ENCODE peak calls at places on chromosomes 6 and 20, in five cellular contexts. I is thyroid gland, U is BE2C, L is colonic mucosa, E is mammary epithelial cell. V is an unnamed sample. For H3K9me3, the result is how much of the 10 kb centered on the place peaks cover.

GRCh38 chr6:110101885-110102284 is 77.6 kb downstream of the WASF1 start:
- DNase-seq in I (no peak), U (no peak), L (no peak), E (no peak), V (no peak)

GRCh38 chr6:130282234-130282995 is 59.7 kb upstream of the SAMD3 start:
- DNase-seq in I (no peak), U (no peak), L (no peak), E (peak), V (peak)

GRCh38 chr6:137702791-137703424 is 164.2 kb upstream of the TNFAIP3 start:
- DNase-seq in I (no peak), U (no peak), L (no peak), E (peak), V (no peak)

GRCh38 chr20:1474817-1475603 is 8.4 kb upstream of the NSFL1C start:
- DNase-seq in I (no peak), U (no peak), L (no peak), E (peak), V (no peak)

GRCh38 chr20:24783631-24784492 is 165.2 kb upstream of the CST7 start:
- DNase-seq in I (peak), U (peak), L (no peak), E (no peak), V (peak)

GRCh38 chr20:14790771-14791517 is 453.5 kb upstream of the FLRT3 start:
- DNase-seq in I (peak), U (no peak), L (no peak), E (peak), V (no peak)

GRCh38 chr20:19835533-19836222 is 77.6 kb downstream of the RIN2 start:
- DNase-seq in I (no peak), U (peak), L (no peak), E (no peak), V (no peak)

GRCh38 chr6:2818593-2818992 is 23.1 kb downstream of the SERPINB1 start:
- DNase-seq in I (no peak), U (no peak), L (peak), E (peak), V (no peak)

GRCh38 chr6:16402501-16402900 is 164.1 kb downstream of the GMPR start:
- DNase-seq in I (no peak), U (peak), L (no peak), E (no peak), V (no peak)

GRCh38 chr6:145814035-145814500 is 527 bp downstream of the FBXO30 start:
- DNase-seq in I (peak), U (peak), L (peak), E (peak), V (peak)

GRCh38 chr20:13794667-13795066 is 9.8 kb downstream of the NDUFAF5 start:
- DNase-seq in I (no peak), U (no peak), L (no peak), E (no peak), V (no peak)

GRCh38 chr20:8568068-8568467 is 436.0 kb downstream of the PLCB1 start:
- DNase-seq in I (no peak), U (no peak), L (no peak), E (no peak), V (no peak)

GRCh38 chr20:39112196-39112743 is 150.1 kb downstream of the DHX35 start:
- DNase-seq in I (peak), U (peak), L (no peak), E (peak), V (peak)

GRCh38 chr6:14621518-14621917 is 503.9 kb downstream of the CD83 start:
- DNase-seq in I (no peak), U (no peak), L (no peak), E (no peak), V (no peak)

GRCh38 chr6:49980898-49981297 is 11.5 kb upstream of the DEFB113 start:
- DNase-seq in I (no peak), U (no peak), L (no peak), E (peak), V (no peak)

GRCh38 chr6:37491161-37491829 is 8.4 kb downstream of the CCDC167 start:
- DNase-seq in I (peak), U (peak), L (no peak), E (no peak), V (no peak)

GRCh38 chr6:79808846-79809245 is 138.5 kb downstream of the ELOVL4 start:
- DNase-seq in I (no peak), U (no peak), L (no peak), E (no peak), V (no peak)

GRCh38 chr6:399785-400517 is 8.4 kb downstream of the IRF4 start:
- DNase-seq in I (no peak), U (no peak), L (no peak), E (no peak), V (no peak)

GRCh38 chr6:157385482-157385881 is 4.5 kb downstream of the ZDHHC14 start:
- DNase-seq in I (no peak), U (no peak), L (no peak), E (no peak), V (no peak)

GRCh38 chr6:45500924-45501816 is 123.4 kb upstream of the SUPT3H start:
- DNase-seq in I (no peak), U (peak), L (no peak), E (no peak), V (no peak)

GRCh38 chr6:54111341-54111740 is at the start of gene MLIP:
- DNase-seq in I (no peak), U (no peak), L (no peak), E (no peak), V (no peak)

GRCh38 chr20:34042286-34042685 is 48.6 kb downstream of the RALY start:
- DNase-seq in I (no peak), U (no peak), L (no peak), E (no peak), V (no peak)

GRCh38 chr6:33335916-33336315 is 18.4 kb upstream of the ZBTB22 start:
- DNase-seq in I (no peak), U (no peak), L (no peak), E (no peak), V (no peak)
- H3K4me3 ChIP-seq in I (no peak), U (no peak), L (no peak), E (no peak), V (no peak)

GRCh38 chr6:111480988-111481830 is 1.8 kb downstream of the REV3L start:
- DNase-seq in I (no peak), U (no peak), L (no peak), E (peak), V (no peak)

GRCh38 chr6:111481836-111482235 is 1.2 kb downstream of the REV3L start:
- DNase-seq in I (no peak), U (no peak), L (peak), E (peak), V (no peak)

GRCh38 chr6:111482959-111483735 is at the start of gene REV3L:
- DNase-seq in I (peak), U (peak), L (peak), E (peak), V (peak)

GRCh38 chr6:111483736-111484654 is 977 bp upstream of the REV3L start:
- DNase-seq in I (peak), U (peak), L (peak), E (peak), V (peak)

GRCh38 chr6:111482236-111482958 is 621 bp downstream of the REV3L start:
- DNase-seq in I (peak), U (peak), L (peak), E (peak), V (peak)
- TF ChIP-seq CTCF in I (no peak), U (no peak), L (no peak), E (no peak), V (no peak)

DNA sequence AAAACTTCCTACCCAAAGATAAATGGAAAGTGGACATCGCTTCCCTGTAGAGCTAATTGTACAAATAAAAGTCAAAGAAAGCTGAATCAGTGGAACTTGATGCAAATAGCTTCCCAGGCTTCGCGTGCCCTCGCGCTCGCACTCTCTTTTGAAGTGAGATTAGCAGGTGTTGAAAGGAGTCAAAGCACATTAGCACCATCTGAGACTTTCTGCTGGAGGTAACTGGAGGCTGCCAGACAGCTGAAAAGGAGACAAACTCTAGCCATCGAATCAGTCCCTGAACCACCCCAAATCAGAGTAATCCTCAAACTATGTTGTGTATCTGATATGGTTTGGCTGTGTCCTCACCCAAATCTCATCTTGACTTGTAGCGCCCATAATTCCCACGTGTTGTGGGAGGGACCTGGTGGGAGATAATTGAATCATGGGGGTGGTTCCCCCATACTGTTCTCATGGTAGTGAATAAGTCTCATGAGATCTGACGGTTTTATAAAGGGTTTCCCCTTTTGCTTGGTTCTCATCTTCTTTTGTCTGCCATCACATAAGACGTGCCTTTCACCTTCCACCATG is 23.7 kb downstream of the SULF2 start:
- DNase-seq in I (no peak), U (no peak), L (no peak), E (no peak), V (peak)
- H3K9me3 ChIP-seq in I (under half), U (under half), L (under half), E (under half), V (under half)

DNA sequence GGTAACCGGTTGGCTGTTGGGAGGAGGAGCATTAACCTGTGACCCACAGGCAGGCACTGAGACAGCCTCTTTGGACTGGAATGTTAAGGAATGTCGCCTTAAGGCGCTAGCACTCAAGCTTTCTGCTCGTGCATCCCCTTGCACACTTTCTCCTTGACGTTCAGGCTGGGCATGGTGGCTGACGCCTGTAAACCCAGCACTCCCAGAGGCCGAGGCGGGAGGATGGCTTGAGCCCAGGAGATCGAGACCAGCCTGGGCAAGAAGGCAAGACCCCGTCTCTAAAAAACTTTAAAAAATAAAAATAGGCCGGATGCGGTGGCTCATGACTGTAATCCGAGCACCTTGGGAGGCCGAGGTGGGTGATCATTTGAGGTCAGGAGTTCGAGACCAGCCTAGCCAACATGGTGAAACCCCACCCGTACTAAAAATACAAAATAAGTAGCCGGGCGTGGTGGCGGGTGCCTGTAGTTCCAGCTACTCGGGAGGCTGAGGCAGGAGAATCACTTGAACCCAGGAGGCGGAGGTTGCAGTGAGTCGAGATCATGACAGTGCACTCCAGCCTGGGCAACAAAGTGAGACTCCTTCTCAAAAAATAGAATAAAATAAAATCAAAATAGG is 1.9 kb upstream of the GID8 start:
- DNase-seq in I (no peak), U (no peak), L (no peak), E (no peak), V (peak)
- H3K4me3 ChIP-seq in I (no peak), U (peak), L (peak), E (no peak), V (no peak)

GRCh38 chr6:33271098-33271607 is 523 bp downstream of the VPS52 start:
- DNase-seq in I (no peak), U (no peak), L (peak), E (no peak), V (no peak)
- TF ChIP-seq CTCF in I (no peak), U (peak), L (no peak), E (no peak), V (no peak)

GRCh38 chr6:165186041-165186440 is 123.4 kb downstream of the C6orf118 start:
- DNase-seq in I (no peak), U (no peak), L (no peak), E (no peak), V (no peak)
- H3K9me3 ChIP-seq in I (under half), U (under half), L (under half), E (under half), V (under half)

DNA sequence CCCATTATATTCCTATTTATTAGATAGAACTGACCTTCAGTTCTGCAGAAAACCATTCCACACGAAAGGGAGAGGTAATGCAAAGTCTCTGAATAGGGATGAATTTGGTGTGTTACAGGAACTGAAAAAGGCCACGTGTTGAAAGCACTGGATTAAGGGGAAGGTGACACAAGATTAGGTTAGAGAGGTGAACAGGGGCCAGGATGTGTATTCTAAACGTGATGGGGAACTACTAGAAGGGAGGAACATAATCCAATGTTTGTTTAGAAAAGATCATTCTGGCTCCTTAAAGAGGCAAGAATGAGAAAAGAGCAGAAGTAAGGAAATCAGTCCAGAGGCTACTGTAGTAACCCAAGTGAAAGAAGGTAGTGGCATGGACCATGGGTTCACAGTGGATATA is 6.3 kb upstream of the ZKSCAN8 start:
- DNase-seq in I (no peak), U (no peak), L (no peak), E (no peak), V (no peak)
- H3K4me3 ChIP-seq in I (no peak), U (peak), L (no peak), E (no peak), V (peak)

DNA sequence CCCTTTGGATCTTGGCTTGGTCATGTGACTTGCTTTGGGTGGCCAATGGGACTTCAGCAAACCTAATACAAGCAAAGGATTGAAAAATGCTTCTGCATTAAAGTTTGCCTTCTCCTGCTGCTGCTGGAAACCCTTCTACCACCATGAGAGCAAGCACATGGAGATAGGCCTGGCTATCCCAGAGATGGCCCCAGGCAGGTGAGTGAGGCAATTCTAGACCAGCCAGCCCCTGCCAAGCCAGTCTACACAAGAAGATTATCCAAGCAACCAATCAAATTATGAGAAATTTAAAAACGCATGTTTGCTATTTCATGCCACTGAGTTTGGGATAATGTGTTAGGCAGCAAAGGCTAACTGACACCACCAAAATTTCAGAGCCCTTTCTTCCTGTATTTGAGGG is 274.3 kb downstream of the TFAP2C start:
- DNase-seq in I (no peak), U (no peak), L (no peak), E (no peak), V (no peak)
- TF ChIP-seq CTCF in I (no peak), U (no peak), L (no peak), E (no peak), V (no peak)